ENCODE peak calls at places on chromosomes 6 and 20, in six cellular contexts. H is lower leg skin, N is bronchial epithelial cell, O is anterior cingulate cortex, F is Kasumi-1, M is cardiac fibroblast. W is an unnamed sample.

GRCh38 chr6:155541976-155542375 is 86.3 kb upstream of the NOX3 start:
- DNase-seq in O (no peak), N (no peak), F (no peak), M (peak), H (no peak), W (no peak)

GRCh38 chr20:35828434-35828833 is 56.6 kb downstream of the PHF20 start:
- DNase-seq in H (peak), F (no peak), M (no peak), N (no peak), O (peak), W (no peak)

GRCh38 chr6:22828179-22829062 is 259.1 kb downstream of the HDGFL1 start:
- DNase-seq in F (no peak), O (no peak), M (peak), H (no peak), N (peak), W (peak)

GRCh38 chr20:39775110-39775509 is 813.0 kb downstream of the DHX35 start:
- DNase-seq in O (no peak), F (no peak), H (peak), N (peak), M (peak), W (peak)

GRCh38 chr20:48385527-48385926 is 442.3 kb downstream of the PREX1 start:
- DNase-seq in N (no peak), H (no peak), O (no peak), F (no peak), M (no peak), W (no peak)

GRCh38 chr20:17808357-17808756 is 108.6 kb downstream of the BANF2 start:
- DNase-seq in F (no peak), N (no peak), O (no peak), H (peak), M (peak), W (no peak)

GRCh38 chr20:7178004-7178403 is 410.5 kb downstream of the BMP2 start:
- DNase-seq in N (no peak), M (no peak), F (no peak), H (no peak), O (no peak), W (no peak)

GRCh38 chr20:31922181-31922580 is 29.7 kb downstream of the PDRG1 start:
- DNase-seq in H (no peak), F (no peak), M (no peak), O (no peak), N (no peak), W (no peak)

W was measured in foreskin keratinocyte.